ENCODE peak calls at places on chromosomes 4 and X, in seven cellular contexts. I, B, A, W, T, S and K are unnamed samples.

GRCh38 chr4:184911310-184911709 is 85.5 kb upstream of the ACSL1 start:
- DNase-seq in T (no peak), S (no peak), I (no peak), W (no peak), B (no peak), A (no peak), K (peak)

GRCh38 chrX:107674480-107675364 is 46.4 kb downstream of the PRPS1 start:
- DNase-seq in B (no peak), I (peak), W (no peak), A (peak), T (peak), S (no peak), K (peak)

GRCh38 chr4:41969666-41970065 is 11.9 kb upstream of the DCAF4L1 start:
- DNase-seq in S (no peak), T (no peak), B (no peak), A (no peak), I (no peak), W (no peak), K (no peak)

GRCh38 chrX:19193584-19193983 is 71.3 kb upstream of the ADGRG2 start:
- DNase-seq in I (no peak), B (no peak), A (no peak), W (no peak), T (no peak), S (peak), K (no peak)

GRCh38 chr4:12844111-12844510 is 640.0 kb downstream of the RAB28 start:
- DNase-seq in A (no peak), I (no peak), W (no peak), T (no peak), S (no peak), B (no peak), K (no peak)

GRCh38 chr4:187333151-187333550 is 609.5 kb upstream of the FAT1 start:
- DNase-seq in B (no peak), A (no peak), I (no peak), S (no peak), T (no peak), W (no peak), K (no peak)

GRCh38 chr4:103099691-103100392 is at the start of gene BDH2:
- DNase-seq in S (peak), B (peak), T (no peak), W (no peak), A (peak), I (peak), K (peak)

GRCh38 chrX:154368630-154369452 is 5.6 kb downstream of the FLNA start:
- DNase-seq in B (peak), A (peak), T (peak), I (peak), W (no peak), S (no peak), K (peak)

GRCh38 chrX:52363247-52363883 is 5.5 kb upstream of the XAGE2 start:
- DNase-seq in S (no peak), A (no peak), T (no peak), W (no peak), B (no peak), I (no peak), K (peak)

GRCh38 chrX:52353838-52354237 is 15.0 kb upstream of the XAGE2 start:
- DNase-seq in S (no peak), I (no peak), T (no peak), B (no peak), A (no peak), W (no peak), K (no peak)

GRCh38 chrX:52355108-52355507 is 13.7 kb upstream of the XAGE2 start:
- DNase-seq in A (no peak), S (no peak), I (no peak), W (no peak), B (no peak), T (no peak), K (no peak)

DNA sequence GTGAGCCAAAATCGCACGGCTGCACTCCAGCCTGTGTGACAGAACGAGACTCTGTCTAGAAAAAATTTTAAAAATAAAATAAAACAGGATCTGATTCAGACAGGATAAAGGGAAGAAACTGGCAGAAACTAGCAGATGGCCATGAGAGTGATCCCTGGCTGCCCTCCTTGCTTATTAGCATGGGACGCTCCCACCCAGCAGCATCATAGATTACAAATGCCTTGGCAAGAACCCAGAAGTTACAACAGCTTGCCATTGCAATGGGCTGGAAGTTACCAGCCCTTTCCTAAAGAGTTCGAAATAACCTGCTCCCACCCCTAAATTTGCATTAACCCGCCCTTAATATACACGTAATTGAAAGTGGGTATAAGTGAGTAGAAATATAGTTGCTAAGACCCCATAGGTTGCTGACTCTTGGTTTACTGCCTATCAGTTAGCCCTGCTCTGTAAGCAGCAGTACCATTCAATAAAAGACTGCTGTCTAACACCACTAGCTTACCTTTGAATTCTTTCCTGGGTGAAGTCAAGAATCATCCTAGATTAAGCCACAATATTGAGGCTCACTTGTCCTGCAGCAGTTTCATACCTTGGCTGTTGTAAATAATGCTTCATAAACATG is 9.1 kb upstream of the XAGE2 start:
- DNase-seq in T (no peak), W (no peak), B (no peak), I (no peak), A (no peak), S (no peak), K (peak)
- H3K27ac ChIP-seq in T (no peak), W (no peak), B (no peak), I (no peak), A (no peak), S (no peak), K (no peak)

GRCh38 chr4:74631338-74631737 is 163.0 kb downstream of the BTC start:
- DNase-seq in W (no peak), I (no peak), S (no peak), T (no peak), B (no peak), A (no peak), K (peak)
- H3K27ac ChIP-seq in W (no peak), I (no peak), S (no peak), T (no peak), B (no peak), A (no peak), K (no peak)

DNA sequence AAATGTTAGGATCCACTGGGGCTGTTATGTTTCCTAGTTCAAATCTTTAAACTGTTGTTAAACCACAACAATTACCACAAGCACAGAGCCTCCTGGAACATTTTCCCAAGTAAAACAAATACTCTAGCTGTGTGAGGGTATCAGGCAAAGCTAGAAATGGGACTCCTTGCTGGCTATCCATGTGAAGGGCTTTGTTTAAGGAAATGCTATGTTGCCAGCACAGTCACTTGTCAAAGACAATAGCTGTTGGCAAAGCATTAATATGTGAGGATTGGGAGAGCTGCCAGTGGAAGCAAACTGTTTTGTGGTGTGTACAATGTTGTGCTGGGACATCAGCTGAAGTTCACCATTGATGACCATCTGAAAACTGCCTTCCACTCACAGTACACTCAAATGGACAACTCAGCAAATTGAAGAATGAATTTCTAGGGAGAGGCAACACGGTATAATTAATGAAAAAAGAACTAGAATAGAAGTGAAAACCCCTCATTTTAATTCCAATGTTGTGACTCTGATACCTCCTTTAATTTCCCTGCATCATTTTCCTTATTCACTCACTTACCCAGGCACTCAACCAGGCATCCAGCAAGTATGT is 100.8 kb downstream of the ANXA3 start:
- DNase-seq in I (no peak), S (no peak), A (no peak), T (no peak), W (no peak), B (no peak), K (peak)
- H3K27ac ChIP-seq in I (peak), S (no peak), A (no peak), T (peak), W (no peak), B (no peak), K (no peak)

DNA sequence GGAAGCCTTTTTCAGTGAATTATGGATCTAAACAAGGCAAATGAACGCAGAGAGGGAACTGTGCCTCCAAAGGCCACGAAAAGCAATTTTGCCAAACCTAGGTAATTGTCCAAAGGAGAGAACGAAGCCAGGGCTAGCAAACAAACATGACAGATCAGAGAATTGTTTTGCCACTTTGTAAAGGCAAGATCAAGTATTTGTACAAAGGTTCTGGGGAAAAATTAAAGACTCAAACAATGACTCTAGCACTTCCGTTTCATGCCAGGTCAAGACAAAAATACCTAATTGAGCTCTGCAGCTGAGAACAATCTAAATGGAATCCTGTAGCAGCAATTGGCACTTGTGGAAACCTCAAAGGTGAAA is 8.5 kb downstream of the RBM47 start:
- DNase-seq in I (no peak), T (no peak), S (no peak), W (no peak), B (no peak), A (no peak), K (no peak)
- H3K27ac ChIP-seq in I (peak), T (peak), S (no peak), W (peak), B (no peak), A (no peak), K (no peak)

GRCh38 chr4:151409470-151410313 is 716 bp downstream of the FHIP1A start:
- DNase-seq in I (peak), A (no peak), T (peak), S (peak), B (no peak), W (peak), K (no peak)

GRCh38 chr4:151408630-151409469 is at the start of gene FHIP1A:
- DNase-seq in T (peak), W (peak), S (peak), I (peak), B (peak), A (peak), K (peak)

GRCh38 chr4:151408380-151408629 is 671 bp upstream of the FHIP1A start:
- DNase-seq in S (no peak), W (no peak), T (no peak), B (no peak), A (no peak), I (no peak), K (no peak)

GRCh38 chr4:151407018-151407417 is 2.0 kb upstream of the FHIP1A start:
- DNase-seq in A (no peak), T (no peak), S (no peak), B (no peak), W (no peak), I (no peak), K (no peak)

DNA sequence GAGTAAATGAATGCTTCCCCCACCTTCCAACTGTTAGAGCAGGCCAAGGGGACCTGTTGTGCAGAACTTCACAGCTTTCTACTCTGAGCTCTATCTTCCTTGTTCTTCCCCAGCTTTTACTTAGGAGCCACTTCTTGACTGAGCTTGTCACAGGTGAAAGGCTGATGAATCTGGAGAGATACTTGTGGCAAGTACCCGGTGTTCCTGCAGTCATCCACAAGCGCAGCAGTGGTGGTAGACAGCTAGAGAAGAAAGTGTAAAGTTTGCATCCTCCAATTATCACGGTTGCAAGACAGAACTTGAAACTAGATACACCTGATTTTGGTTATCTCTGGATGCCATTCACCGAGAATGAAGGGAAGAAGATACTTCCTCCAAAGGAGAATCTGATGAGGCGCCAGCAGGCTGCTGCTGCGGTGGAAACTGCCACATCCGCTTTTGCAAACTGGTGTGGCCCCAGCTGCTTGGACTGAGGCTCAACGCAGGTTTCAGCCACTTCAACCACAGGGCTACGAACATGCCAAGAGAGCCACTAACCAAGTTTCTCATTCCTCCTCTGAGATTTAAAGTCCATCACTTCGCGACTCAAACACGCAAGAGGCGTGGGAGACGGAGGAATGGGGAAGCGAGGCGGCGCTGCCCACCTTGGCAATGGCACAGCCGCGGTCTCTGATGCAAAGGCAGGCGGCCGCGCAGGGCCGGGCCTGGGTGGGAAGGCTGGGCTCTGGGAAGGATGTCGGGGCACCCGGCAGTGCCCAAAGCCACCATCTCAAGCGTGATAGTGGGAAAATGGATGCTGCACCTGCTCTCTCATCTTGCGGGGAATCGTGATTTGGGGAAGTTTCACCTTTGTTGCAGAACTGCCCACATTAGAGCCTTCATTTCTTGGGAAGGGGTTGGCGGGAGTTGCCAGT is 1.3 kb upstream of the FHIP1A start:
- DNase-seq in S (no peak), W (peak), I (peak), B (no peak), T (peak), A (no peak), K (no peak)
- H3K27ac ChIP-seq in S (peak), W (peak), I (peak), B (no peak), T (peak), A (peak), K (no peak)

GRCh38 chrX:13201605-13202219 is 118.1 kb downstream of the ATXN3L start:
- DNase-seq in A (no peak), I (no peak), T (no peak), B (no peak), S (no peak), W (peak), K (no peak)

GRCh38 chrX:13198762-13199064 is 121.1 kb downstream of the ATXN3L start:
- DNase-seq in I (no peak), W (no peak), T (no peak), B (no peak), S (no peak), A (no peak), K (no peak)

GRCh38 chrX:13200398-13200797 is 119.5 kb downstream of the ATXN3L start:
- DNase-seq in T (no peak), A (no peak), W (no peak), B (no peak), I (no peak), S (no peak), K (no peak)

GRCh38 chrX:13197961-13198761 is 121.7 kb downstream of the ATXN3L start:
- DNase-seq in W (no peak), B (no peak), T (no peak), I (no peak), S (no peak), A (no peak), K (no peak)

GRCh38 chrX:13203281-13203680 is 116.6 kb downstream of the ATXN3L start:
- DNase-seq in T (no peak), B (no peak), I (no peak), W (no peak), A (no peak), S (no peak), K (no peak)
- H3K27ac ChIP-seq in T (no peak), B (no peak), I (no peak), W (no peak), A (no peak), S (no peak), K (no peak)

GRCh38 chr4:25112349-25113008 is 47.8 kb downstream of the SEPSECS start:
- DNase-seq in T (no peak), S (no peak), I (no peak), W (no peak), B (no peak), A (no peak), K (peak)
- H3K27ac ChIP-seq in T (no peak), S (no peak), I (no peak), W (no peak), B (no peak), A (no peak), K (no peak)

DNA sequence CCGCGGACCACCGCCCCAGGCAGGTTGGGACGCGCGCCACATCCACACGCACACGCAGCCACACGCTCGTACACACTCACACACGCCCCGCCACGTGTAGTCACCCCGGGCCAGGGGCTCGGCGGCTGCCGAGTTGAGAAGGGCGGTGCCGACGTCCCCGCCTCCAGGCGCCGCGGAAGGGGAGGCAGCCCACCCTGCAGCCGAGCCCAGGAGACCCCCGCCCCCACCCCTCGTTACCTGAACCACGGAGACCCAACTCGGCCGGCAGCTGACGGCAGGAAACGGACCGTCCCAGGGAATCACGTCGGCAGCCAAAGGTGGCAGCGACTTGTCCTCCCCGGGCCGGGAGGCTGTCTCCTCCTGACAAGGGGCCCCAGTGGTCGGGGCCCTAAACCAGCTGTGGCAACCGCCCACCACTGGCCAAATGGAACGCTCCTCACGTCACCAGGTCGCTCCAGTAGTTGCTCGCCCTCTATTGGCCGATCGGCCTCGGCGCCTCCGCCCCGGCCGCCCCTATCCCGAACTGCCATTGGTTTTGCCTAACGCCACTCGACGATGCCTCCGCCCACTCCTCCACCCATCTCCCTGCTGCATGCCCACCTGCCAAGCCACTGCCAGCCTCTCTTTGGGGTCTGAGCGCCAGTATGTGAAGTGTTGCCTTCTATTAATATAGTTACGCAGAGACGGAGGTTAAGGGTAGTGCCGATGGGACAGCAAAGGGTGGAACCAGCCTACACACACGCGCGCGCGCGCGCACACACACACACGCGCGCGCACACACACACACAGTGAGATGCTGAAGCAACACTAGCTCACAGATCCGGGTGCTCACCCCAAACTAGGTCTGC is at the start of gene ZDHHC9:
- DNase-seq in A (peak), W (peak), S (peak), T (peak), B (peak), I (peak), K (peak)
- H3K27ac ChIP-seq in A (peak), W (peak), S (no peak), T (peak), B (peak), I (peak), K (peak)